ENCODE peak calls at places on chromosomes 16 and 17, in five cellular contexts. One of them, this sample, is unnamed.

GRCh38 chr17:75645501-75645888 is 12.3 kb downstream of the SMIM5 start:
- DNase-seq in GM20000: no peak
- DNase-seq in bronchial epithelial cell: peak
- DNase-seq in left lung: peak
- DNase-seq in CD4-positive, alpha-beta T cell: no peak
- DNase-seq in this sample: no peak

GRCh38 chr17:41324180-41325075 is 8.9 kb upstream of the KRTAP17-1 start:
- DNase-seq in GM20000: no peak
- DNase-seq in bronchial epithelial cell: peak
- DNase-seq in left lung: no peak
- DNase-seq in CD4-positive, alpha-beta T cell: no peak
- DNase-seq in this sample: no peak

GRCh38 chr17:81256616-81257015 is 17.5 kb downstream of the NDUFAF8 start:
- DNase-seq in GM20000: no peak
- DNase-seq in bronchial epithelial cell: peak
- DNase-seq in left lung: no peak
- DNase-seq in CD4-positive, alpha-beta T cell: no peak
- DNase-seq in this sample: no peak

GRCh38 chr16:28326881-28327610 is 34.7 kb downstream of the SBK1 start:
- DNase-seq in GM20000: peak
- DNase-seq in bronchial epithelial cell: peak
- DNase-seq in left lung: no peak
- DNase-seq in CD4-positive, alpha-beta T cell: peak
- DNase-seq in this sample: peak

GRCh38 chr17:45093444-45094110 is 32.5 kb downstream of the NMT1 start:
- DNase-seq in GM20000: no peak
- DNase-seq in bronchial epithelial cell: no peak
- DNase-seq in left lung: no peak
- DNase-seq in CD4-positive, alpha-beta T cell: no peak
- DNase-seq in this sample: no peak

GRCh38 chr17:40314557-40314953 is 5.6 kb downstream of the RARA start:
- DNase-seq in GM20000: peak
- DNase-seq in bronchial epithelial cell: peak
- DNase-seq in left lung: peak
- DNase-seq in CD4-positive, alpha-beta T cell: peak
- DNase-seq in this sample: peak

GRCh38 chr17:64161380-64161779 is 31.4 kb upstream of the ERN1 start:
- DNase-seq in GM20000: no peak
- DNase-seq in bronchial epithelial cell: peak
- DNase-seq in left lung: no peak
- DNase-seq in CD4-positive, alpha-beta T cell: no peak
- DNase-seq in this sample: no peak

GRCh38 chr16:80427800-80428199 is 113.0 kb upstream of the DYNLRB2 start:
- DNase-seq in GM20000: no peak
- DNase-seq in bronchial epithelial cell: no peak
- DNase-seq in left lung: no peak
- DNase-seq in CD4-positive, alpha-beta T cell: no peak
- DNase-seq in this sample: no peak

GRCh38 chr16:7313170-7313569 is 19.5 kb upstream of the RBFOX1 start:
- DNase-seq in GM20000: no peak
- DNase-seq in bronchial epithelial cell: no peak
- DNase-seq in left lung: no peak
- DNase-seq in CD4-positive, alpha-beta T cell: no peak
- DNase-seq in this sample: no peak

GRCh38 chr17:63071797-63072196 is 105.8 kb downstream of the TANC2 start:
- DNase-seq in GM20000: no peak
- DNase-seq in bronchial epithelial cell: no peak
- DNase-seq in left lung: no peak
- DNase-seq in CD4-positive, alpha-beta T cell: no peak
- DNase-seq in this sample: no peak

GRCh38 chr17:48175692-48176450 is 68.3 kb downstream of the SNX11 start:
- DNase-seq in GM20000: no peak
- DNase-seq in bronchial epithelial cell: no peak
- DNase-seq in left lung: no peak
- DNase-seq in CD4-positive, alpha-beta T cell: no peak
- DNase-seq in this sample: no peak

GRCh38 chr17:44793885-44794698 is 35.3 kb downstream of the ADAM11 start:
- DNase-seq in GM20000: no peak
- DNase-seq in bronchial epithelial cell: no peak
- DNase-seq in left lung: no peak
- DNase-seq in CD4-positive, alpha-beta T cell: no peak
- DNase-seq in this sample: no peak

GRCh38 chr17:9904277-9905077 is 594 bp downstream of the RCVRN start:
- DNase-seq in GM20000: no peak
- DNase-seq in bronchial epithelial cell: no peak
- DNase-seq in left lung: no peak
- DNase-seq in CD4-positive, alpha-beta T cell: no peak
- DNase-seq in this sample: no peak

GRCh38 chr17:79154951-79155557 is 80.4 kb downstream of the ENGASE start:
- DNase-seq in GM20000: no peak
- DNase-seq in bronchial epithelial cell: no peak
- DNase-seq in left lung: no peak
- DNase-seq in CD4-positive, alpha-beta T cell: no peak
- DNase-seq in this sample: no peak

GRCh38 chr17:5508855-5509254 is 22.5 kb downstream of the MIS12 start:
- DNase-seq in GM20000: no peak
- DNase-seq in bronchial epithelial cell: peak
- DNase-seq in left lung: no peak
- DNase-seq in CD4-positive, alpha-beta T cell: no peak
- DNase-seq in this sample: no peak

GRCh38 chr16:14489460-14489859 is 140.6 kb downstream of the PARN start:
- DNase-seq in GM20000: no peak
- DNase-seq in bronchial epithelial cell: no peak
- DNase-seq in left lung: no peak
- DNase-seq in CD4-positive, alpha-beta T cell: no peak
- DNase-seq in this sample: no peak

GRCh38 chr17:79246226-79246794 is 171.7 kb downstream of the ENGASE start:
- DNase-seq in GM20000: no peak
- DNase-seq in bronchial epithelial cell: no peak
- DNase-seq in left lung: no peak
- DNase-seq in CD4-positive, alpha-beta T cell: no peak
- DNase-seq in this sample: no peak

GRCh38 chr17:62030264-62030663 is 34.8 kb downstream of the MED13 start:
- DNase-seq in GM20000: no peak
- DNase-seq in bronchial epithelial cell: no peak
- DNase-seq in left lung: no peak
- DNase-seq in CD4-positive, alpha-beta T cell: no peak
- DNase-seq in this sample: no peak

GRCh38 chr16:3259097-3259496 is 2.7 kb upstream of the MEFV start:
- DNase-seq in GM20000: no peak
- DNase-seq in bronchial epithelial cell: no peak
- DNase-seq in left lung: peak
- DNase-seq in CD4-positive, alpha-beta T cell: no peak
- DNase-seq in this sample: no peak

DNA sequence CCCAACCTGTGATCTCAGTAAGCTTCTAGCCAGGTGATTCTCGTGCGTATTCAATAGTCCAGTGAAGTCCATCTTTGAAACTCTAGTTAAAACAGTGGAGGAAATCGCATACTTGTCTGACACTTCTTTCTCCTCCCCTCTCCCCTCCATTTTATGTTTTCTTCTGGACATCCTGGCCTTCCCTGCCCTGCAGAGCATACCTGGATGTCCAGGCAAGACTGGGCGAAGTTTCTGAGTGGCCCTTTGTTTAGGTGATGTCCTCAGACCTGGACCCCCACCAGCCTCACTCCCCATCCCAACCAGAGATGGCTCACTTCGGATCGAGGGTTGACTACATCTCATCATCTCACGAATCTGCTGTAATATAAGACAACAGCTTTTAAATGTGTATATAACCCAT is 65.7 kb downstream of the CCDC182 start:
- DNase-seq in GM20000: no peak
- DNase-seq in bronchial epithelial cell: no peak
- DNase-seq in left lung: no peak
- DNase-seq in CD4-positive, alpha-beta T cell: no peak
- DNase-seq in this sample: no peak
- TF ChIP-seq CTCF in GM20000: no peak
- TF ChIP-seq CTCF in bronchial epithelial cell: no peak
- TF ChIP-seq CTCF in left lung: no peak
- TF ChIP-seq CTCF in CD4-positive, alpha-beta T cell: no peak
- TF ChIP-seq CTCF in this sample: no peak

GRCh38 chr17:32876414-32877163 is at the start of gene MYO1D:
- DNase-seq in GM20000: peak
- DNase-seq in bronchial epithelial cell: peak
- DNase-seq in left lung: peak
- DNase-seq in CD4-positive, alpha-beta T cell: peak
- DNase-seq in this sample: peak
- TF ChIP-seq CTCF in GM20000: peak
- TF ChIP-seq CTCF in bronchial epithelial cell: peak
- TF ChIP-seq CTCF in left lung: peak
- TF ChIP-seq CTCF in CD4-positive, alpha-beta T cell: peak
- TF ChIP-seq CTCF in this sample: no peak

DNA sequence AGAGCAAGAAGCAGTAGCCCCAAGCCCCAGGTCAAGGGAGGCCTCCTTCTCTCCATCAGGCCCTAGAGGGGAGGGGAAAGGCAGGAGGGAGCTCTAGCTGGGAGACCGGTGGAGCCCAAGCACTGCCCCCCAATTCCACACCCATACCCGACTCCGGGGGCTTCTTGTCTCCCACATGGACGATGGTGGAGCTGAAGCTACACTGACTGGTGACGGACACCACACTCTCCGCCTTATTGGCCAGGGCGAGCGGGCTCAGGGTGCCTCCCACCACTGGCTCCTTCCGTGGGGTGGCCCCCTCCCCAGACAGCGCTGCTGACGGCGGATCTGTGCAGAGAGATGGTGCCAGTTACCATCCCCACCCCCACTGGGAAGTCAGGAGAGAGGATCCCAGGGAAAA is 6.4 kb downstream of the PER1 start:
- DNase-seq in GM20000: no peak
- DNase-seq in bronchial epithelial cell: no peak
- DNase-seq in left lung: no peak
- DNase-seq in CD4-positive, alpha-beta T cell: no peak
- DNase-seq in this sample: no peak
- TF ChIP-seq CTCF in GM20000: no peak
- TF ChIP-seq CTCF in bronchial epithelial cell: no peak
- TF ChIP-seq CTCF in left lung: no peak
- TF ChIP-seq CTCF in CD4-positive, alpha-beta T cell: no peak
- TF ChIP-seq CTCF in this sample: no peak

DNA sequence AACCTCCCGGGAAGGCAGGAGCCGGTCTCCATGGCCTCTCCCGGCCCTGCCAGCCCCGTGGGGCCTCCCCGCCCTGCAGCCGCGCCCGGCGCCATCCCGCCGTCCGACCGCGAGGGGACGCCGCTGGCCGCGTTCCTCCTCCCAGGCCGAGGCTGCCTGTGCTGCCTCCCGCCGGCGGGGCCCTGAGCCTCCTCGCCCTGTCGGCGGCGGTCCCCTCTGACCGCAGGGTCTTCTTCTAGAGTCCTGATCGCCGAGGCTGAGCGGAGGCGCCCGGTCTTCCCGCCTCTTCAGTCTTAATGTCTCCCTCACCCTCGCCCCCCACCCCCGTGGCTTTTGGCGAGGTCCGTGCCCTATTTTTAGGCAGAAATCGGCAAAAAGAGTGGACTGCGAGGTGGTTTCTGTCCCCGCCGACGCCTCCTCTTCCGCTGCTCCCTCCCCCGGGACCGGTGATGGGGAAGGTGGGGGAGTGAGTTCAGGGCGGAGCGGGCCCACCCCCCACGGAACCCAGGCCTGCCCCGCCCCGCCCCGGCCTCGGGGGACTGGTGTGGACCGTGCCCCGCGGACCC is 794 bp upstream of the CPNE7 start:
- DNase-seq in GM20000: peak
- DNase-seq in bronchial epithelial cell: peak
- DNase-seq in left lung: no peak
- DNase-seq in CD4-positive, alpha-beta T cell: peak
- DNase-seq in this sample: peak
- TF ChIP-seq CTCF in GM20000: peak
- TF ChIP-seq CTCF in bronchial epithelial cell: peak
- TF ChIP-seq CTCF in left lung: peak
- TF ChIP-seq CTCF in CD4-positive, alpha-beta T cell: peak
- TF ChIP-seq CTCF in this sample: no peak

GRCh38 chr17:73643012-73643845 is 1.0 kb downstream of the SDK2 start:
- DNase-seq in GM20000: peak
- DNase-seq in bronchial epithelial cell: peak
- DNase-seq in left lung: no peak
- DNase-seq in CD4-positive, alpha-beta T cell: no peak
- DNase-seq in this sample: peak
- TF ChIP-seq CTCF in GM20000: no peak
- TF ChIP-seq CTCF in bronchial epithelial cell: peak
- TF ChIP-seq CTCF in left lung: no peak
- TF ChIP-seq CTCF in CD4-positive, alpha-beta T cell: no peak
- TF ChIP-seq CTCF in this sample: no peak